ENCODE peak calls at places on chromosomes 7 and 10, in five cellular contexts. H is NCI-H510A treated with DMSO at 0.1 percent for 48 hours, L is Right ventricle myocardium superior, Q is GM12865, R is glomerular endothelial cell. W is an unnamed sample.

GRCh38 chr7:78473011-78473410 is 674.4 kb downstream of the PHTF2 start:
- DNase-seq in Q (no peak), R (no peak), H (no peak), L (no peak), W (no peak)

GRCh38 chr10:74786126-74786525 is 40.3 kb upstream of the KAT6B start:
- DNase-seq in R (no peak), Q (peak), L (no peak), H (peak), W (no peak)

GRCh38 chr7:49926720-49927119 is 153.3 kb downstream of the VWC2 start:
- DNase-seq in Q (no peak), R (no peak), L (no peak), H (no peak), W (no peak)

GRCh38 chr10:77849039-77849664 is 77.4 kb downstream of the DLG5 start:
- DNase-seq in R (no peak), H (peak), Q (peak), L (no peak), W (no peak)

GRCh38 chr7:108581655-108582491 is 12.2 kb downstream of the DNAJB9 start:
- DNase-seq in R (no peak), Q (no peak), H (no peak), L (no peak), W (no peak)

GRCh38 chr10:130455791-130456190 is 319.6 kb downstream of the GLRX3 start:
- DNase-seq in L (no peak), Q (no peak), R (no peak), H (no peak), W (no peak)

GRCh38 chr7:2403718-2404648 is 572 bp downstream of the CHST12 start:
- DNase-seq in R (no peak), Q (peak), L (peak), H (peak), W (no peak)

GRCh38 chr10:28677889-28678686 is 767 bp downstream of the BAMBI start:
- DNase-seq in R (no peak), L (peak), Q (peak), H (peak), W (no peak)

GRCh38 chr7:47561715-47562446 is 20.0 kb downstream of the TNS3 start:
- DNase-seq in R (no peak), L (no peak), H (no peak), Q (no peak), W (no peak)

GRCh38 chr10:42950606-42951485 is 126.0 kb upstream of the RET start:
- DNase-seq in L (peak), R (no peak), H (no peak), Q (no peak), W (no peak)

GRCh38 chr10:80356563-80356999 is at the start of the genes DYDC1 and DYDC2:
- DNase-seq in R (no peak), Q (peak), L (peak), H (peak), W (no peak)

GRCh38 chr7:7321681-7322080 is 139.3 kb downstream of the C1GALT1 start:
- DNase-seq in L (no peak), Q (peak), R (no peak), H (peak), W (peak)

GRCh38 chr10:118629211-118629610 is 33.8 kb upstream of the PRLHR start:
- DNase-seq in Q (no peak), H (no peak), L (no peak), R (no peak), W (no peak)

GRCh38 chr10:49441488-49442476 is 45.9 kb upstream of the DRGX start:
- DNase-seq in R (no peak), L (no peak), H (no peak), Q (peak), W (no peak)

GRCh38 chr10:70683601-70684329 is 11.5 kb downstream of the ADAMTS14 start:
- DNase-seq in L (no peak), Q (no peak), H (no peak), R (no peak), W (no peak)

GRCh38 chr10:79562135-79562756 is 2.0 kb upstream of the SFTPA2 start:
- DNase-seq in L (peak), Q (peak), H (peak), R (peak), W (no peak)

GRCh38 chr10:7696545-7696944 is 6.6 kb upstream of the ITIH2 start:
- DNase-seq in R (no peak), L (peak), Q (no peak), H (no peak), W (no peak)